ENCODE peak calls at places on chromosomes 5 and 9, in ten cellular contexts. G is NCI-H1092, X is Caki2, O is GM12865, T is IMR-90, V is K562, D is KBM-7, Q is OCI-LY7, N is amygdala, Y is EH. I is an unnamed sample.

GRCh38 chr5:66100851-66101250 is 43.2 kb upstream of the SREK1 start:
- DNase-seq in G (no peak), X (no peak), O (no peak), T (no peak), V (no peak), D (no peak), Q (no peak), N (no peak), Y (no peak), I (no peak)

GRCh38 chr9:88173378-88173999 is 35.2 kb upstream of the SPATA31C2 start:
- DNase-seq in G (peak; percentile 30), X (peak; percentile 23), O (peak; percentile 53), T (peak; percentile 73), V (peak; percentile 76), D (peak; percentile 89), Q (peak; percentile 82), N (no peak), Y (peak; percentile 81), I (peak; percentile 85)

GRCh38 chr5:172150514-172151425 is 37.3 kb downstream of the STK10 start:
- DNase-seq in G (no peak), X (no peak), O (peak; percentile 58), T (peak; percentile 24), V (peak; percentile 54), D (peak; percentile 93), Q (no peak), N (peak; percentile 29), Y (peak; percentile 68), I (no peak)

GRCh38 chr9:25678147-25678666 is at the start of gene TUSC1:
- DNase-seq in G (peak; percentile 79), X (peak; percentile 93), O (no peak), T (peak; percentile 61), V (no peak), D (peak; percentile 96), Q (no peak), N (peak; percentile 84), Y (peak; percentile 89), I (peak; percentile 87)

GRCh38 chr9:26264709-26265601 is 586.7 kb upstream of the TUSC1 start:
- DNase-seq in G (no peak), X (peak; percentile 71), O (no peak), T (peak; percentile 93), V (no peak), D (no peak), Q (no peak), N (no peak), Y (peak; percentile 99), I (peak; percentile 47)

GRCh38 chr5:111238826-111239225 is 14.6 kb downstream of the CAMK4 start:
- DNase-seq in G (no peak), X (no peak), O (no peak), T (no peak), V (no peak), D (no peak), Q (no peak), N (no peak), Y (no peak), I (no peak)

GRCh38 chr5:154228696-154229095 is 38.2 kb downstream of the GALNT10 start:
- DNase-seq in G (no peak), X (no peak), O (peak; percentile 81), T (no peak), V (no peak), D (no peak), Q (no peak), N (no peak), Y (no peak), I (no peak)

GRCh38 chr9:13705913-13706312 is 426.4 kb upstream of the MPDZ start:
- DNase-seq in G (no peak), X (no peak), O (no peak), T (peak; percentile 25), V (no peak), D (no peak), Q (no peak), N (no peak), Y (no peak), I (no peak)

GRCh38 chr5:158051036-158051435 is 192.1 kb upstream of the CLINT1 start:
- DNase-seq in G (no peak), X (peak; percentile 78), O (no peak), T (no peak), V (no peak), D (no peak), Q (no peak), N (no peak), Y (no peak), I (no peak)

GRCh38 chr5:144084971-144085370 is 85.5 kb downstream of the YIPF5 start:
- DNase-seq in G (no peak), X (no peak), O (no peak), T (peak; percentile 66), V (no peak), D (no peak), Q (no peak), N (no peak), Y (no peak), I (no peak)

GRCh38 chr5:126965487-126965886 is 64.9 kb downstream of the MARCHF3 start:
- DNase-seq in G (no peak), X (no peak), O (no peak), T (no peak), V (no peak), D (no peak), Q (no peak), N (no peak), Y (no peak), I (no peak)

GRCh38 chr9:1170918-1171317 is 120.8 kb downstream of the DMRT2 start:
- DNase-seq in G (no peak), X (no peak), O (no peak), T (no peak), V (no peak), D (no peak), Q (no peak), N (no peak), Y (no peak), I (no peak)

GRCh38 chr9:4670591-4670990 is 4.3 kb upstream of the SPATA6L start:
- DNase-seq in G (no peak), X (no peak), O (no peak), T (no peak), V (no peak), D (peak; percentile 43), Q (no peak), N (no peak), Y (no peak), I (no peak)

GRCh38 chr5:103362211-103362610 is 103.6 kb downstream of the MACIR start:
- DNase-seq in G (no peak), X (no peak), O (no peak), T (peak; percentile 72), V (no peak), D (no peak), Q (no peak), N (no peak), Y (peak; percentile 65), I (no peak)

GRCh38 chr5:29162297-29162696 is 2031.2 kb upstream of the CDH6 start:
- DNase-seq in G (no peak), X (no peak), O (no peak), T (no peak), V (no peak), D (no peak), Q (no peak), N (no peak), Y (no peak), I (no peak)

GRCh38 chr5:110224050-110224449 is 502.4 kb downstream of the TMEM232 start:
- DNase-seq in G (no peak), X (no peak), O (no peak), T (no peak), V (no peak), D (no peak), Q (no peak), N (no peak), Y (no peak), I (no peak)

GRCh38 chr5:76617675-76618074 is 5.5 kb downstream of the F2RL2 start:
- DNase-seq in G (no peak), X (no peak), O (no peak), T (peak; percentile 96), V (no peak), D (no peak), Q (no peak), N (no peak), Y (peak; percentile 96), I (no peak)

GRCh38 chr5:172506921-172507320 is 52.6 kb upstream of the SH3PXD2B start:
- DNase-seq in G (no peak), X (no peak), O (no peak), T (no peak), V (no peak), D (no peak), Q (no peak), N (no peak), Y (no peak), I (no peak)

GRCh38 chr5:144549580-144549979 is 378.9 kb downstream of the KCTD16 start:
- DNase-seq in G (peak; percentile 68), X (no peak), O (no peak), T (peak; percentile 69), V (no peak), D (no peak), Q (no peak), N (peak; percentile 15), Y (peak; percentile 77), I (no peak)